ENCODE peak calls at places on chromosomes 12 and 14, in seven cellular contexts. W is HepG2, B is SK-N-SH, V is HCT116, U is H1, H is GM12878, T is K562. Q is an unnamed sample.

GRCh38 chr14:56342419-56342901 is 224.2 kb downstream of the PELI2 start:
- DNase-seq in H (no peak), U (no peak), T (no peak), W (no peak), V (no peak), B (no peak), Q (no peak)

GRCh38 chr14:91796622-91797347 is 64.9 kb upstream of the CATSPERB start:
- DNase-seq in V (no peak), H (no peak), T (no peak), W (no peak), B (no peak), U (no peak), Q (no peak)

GRCh38 chr14:53354331-53354730 is 201.2 kb upstream of the DDHD1 start:
- DNase-seq in H (no peak), T (no peak), U (no peak), B (no peak), V (no peak), W (no peak), Q (no peak)

GRCh38 chr12:62642509-62642908 is 175.9 kb downstream of the MON2 start:
- DNase-seq in B (no peak), W (no peak), V (no peak), H (no peak), T (no peak), U (no peak), Q (no peak)

GRCh38 chr14:103880334-103880985 is 33.1 kb upstream of the PPP1R13B start:
- DNase-seq in V (no peak), H (no peak), W (no peak), B (peak), U (no peak), T (no peak), Q (peak)

GRCh38 chr12:52416788-52417187 is 10.7 kb upstream of the KRT82 start:
- DNase-seq in V (no peak), B (no peak), H (no peak), U (no peak), W (no peak), T (no peak), Q (no peak)

GRCh38 chr14:73745571-73746539 is 31.7 kb upstream of the PNMA1 start:
- DNase-seq in V (no peak), T (no peak), U (no peak), H (no peak), W (no peak), B (peak), Q (no peak)

GRCh38 chr14:101969480-101969879 is 5.1 kb downstream of the DYNC1H1 start:
- DNase-seq in T (no peak), U (no peak), B (no peak), H (no peak), V (no peak), W (no peak), Q (no peak)

GRCh38 chr14:99215277-99215676 is 56.7 kb downstream of the BCL11B start:
- DNase-seq in B (no peak), T (no peak), V (no peak), W (no peak), H (no peak), U (no peak), Q (no peak)
- TF ChIP-seq JUND in B (no peak), T (no peak), V (no peak), W (no peak), H (no peak), U (no peak), Q (no peak)

DNA sequence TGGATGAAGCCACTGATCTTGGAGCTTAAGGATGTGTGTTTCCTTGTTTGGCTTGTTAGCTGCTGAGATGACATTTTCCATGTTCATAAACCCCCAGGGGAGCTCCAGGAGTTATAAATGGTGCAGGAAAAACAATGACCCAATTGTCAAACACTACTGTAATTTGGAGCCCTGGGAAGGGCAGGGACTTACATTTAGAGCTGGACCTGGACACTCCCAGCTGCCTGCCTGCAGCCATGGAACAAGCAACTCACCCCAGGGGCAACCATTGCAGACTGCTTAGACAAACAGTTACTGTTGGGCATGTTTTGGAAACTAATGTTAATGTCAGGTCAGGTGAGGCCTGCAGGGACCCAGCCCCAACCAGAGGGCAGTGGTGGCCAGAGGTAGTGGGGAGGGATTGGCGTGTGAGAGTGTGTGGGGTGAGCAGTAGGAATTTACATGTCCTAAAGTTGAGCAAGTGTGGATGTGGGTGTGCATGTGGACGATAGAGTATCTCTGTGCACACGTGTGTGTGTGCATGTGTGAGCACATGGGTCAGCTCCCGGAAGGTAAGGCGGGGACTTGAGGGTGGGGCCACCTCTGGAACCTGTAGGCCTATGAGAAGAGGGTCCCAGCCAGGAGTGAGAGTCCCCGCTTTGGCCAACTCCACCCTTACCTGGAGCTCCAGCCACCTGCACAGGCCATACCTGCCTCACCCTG is 86.4 kb upstream of the NOS1 start:
- DNase-seq in V (no peak), U (no peak), T (no peak), H (no peak), B (no peak), W (no peak), Q (peak)
- TF ChIP-seq JUND in V (no peak), U (no peak), T (no peak), H (no peak), B (no peak), W (no peak), Q (no peak)

DNA sequence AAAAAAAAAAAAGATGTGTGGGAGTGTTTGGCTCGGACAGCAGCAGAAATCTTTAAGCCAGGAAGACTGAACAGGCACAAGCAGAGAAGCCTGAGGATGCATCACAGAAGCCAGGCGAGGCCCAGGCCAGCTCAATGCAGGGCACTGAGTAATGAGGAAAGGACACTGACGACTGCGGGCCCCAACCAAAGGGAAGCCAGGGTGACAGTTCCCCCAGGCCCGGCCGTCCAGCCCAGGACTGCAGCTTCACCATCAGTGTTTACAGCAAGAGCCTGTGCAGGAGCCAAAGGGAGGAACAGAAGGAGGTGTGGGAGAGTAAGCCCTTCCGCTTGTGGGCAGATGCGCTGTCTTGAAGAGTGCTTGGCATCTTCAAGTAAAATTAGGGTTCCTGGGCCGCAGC is 205.3 kb upstream of the SFSWAP start:
- DNase-seq in T (no peak), U (no peak), H (no peak), W (no peak), V (no peak), B (no peak), Q (no peak)
- TF ChIP-seq JUND in T (no peak), U (no peak), H (no peak), W (no peak), V (no peak), B (no peak), Q (no peak)

DNA sequence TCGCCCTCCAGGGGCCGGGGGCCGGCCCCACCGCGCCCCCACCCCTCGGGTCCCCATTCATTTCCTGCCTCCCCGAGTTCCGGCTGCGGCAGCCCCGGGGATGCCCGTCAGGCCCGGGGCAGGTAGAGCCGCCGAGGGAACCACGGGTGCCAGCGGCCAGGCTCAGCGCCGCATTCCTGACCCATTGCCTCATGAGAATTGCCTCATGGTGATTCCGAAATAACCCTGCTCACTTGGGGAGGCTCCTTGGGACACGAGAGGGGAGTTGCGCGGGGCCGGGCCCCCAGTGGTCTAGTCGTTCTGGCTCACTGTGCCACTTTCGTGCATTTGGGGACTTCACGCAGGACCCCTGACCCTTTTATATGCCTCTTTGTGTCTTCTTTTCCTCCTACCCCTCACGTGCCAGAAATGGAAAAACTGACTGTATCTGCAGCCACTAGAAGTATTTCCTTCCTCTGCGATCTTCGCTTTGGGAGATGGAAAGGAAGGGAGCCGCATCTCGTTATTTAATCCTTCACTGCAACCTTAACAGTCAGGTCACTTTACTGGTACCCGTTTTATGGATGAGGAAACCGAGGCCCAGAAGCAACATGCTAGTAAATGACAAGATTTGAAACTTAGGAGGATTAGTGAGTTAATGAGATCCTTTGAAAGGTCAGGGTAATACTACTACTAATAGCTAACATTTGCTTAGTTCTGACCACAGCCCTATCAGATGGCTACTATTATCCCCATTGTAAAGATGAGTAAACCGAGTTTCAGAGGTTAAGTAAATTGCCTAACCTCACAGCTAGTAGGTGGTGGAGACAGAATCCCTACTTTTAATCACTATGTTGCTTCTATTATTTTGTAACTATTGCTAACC is 754 bp downstream of the PTPN11 start:
- DNase-seq in T (no peak), W (peak), B (no peak), V (no peak), U (no peak), H (no peak), Q (peak)
- TF ChIP-seq JUND in T (no peak), W (no peak), B (peak), V (no peak), U (peak), H (no peak), Q (peak)

GRCh38 chr12:101415228-101415627 is 7.7 kb upstream of the ARL1 start:
- DNase-seq in B (no peak), T (no peak), U (no peak), V (no peak), H (no peak), W (no peak), Q (no peak)

DNA sequence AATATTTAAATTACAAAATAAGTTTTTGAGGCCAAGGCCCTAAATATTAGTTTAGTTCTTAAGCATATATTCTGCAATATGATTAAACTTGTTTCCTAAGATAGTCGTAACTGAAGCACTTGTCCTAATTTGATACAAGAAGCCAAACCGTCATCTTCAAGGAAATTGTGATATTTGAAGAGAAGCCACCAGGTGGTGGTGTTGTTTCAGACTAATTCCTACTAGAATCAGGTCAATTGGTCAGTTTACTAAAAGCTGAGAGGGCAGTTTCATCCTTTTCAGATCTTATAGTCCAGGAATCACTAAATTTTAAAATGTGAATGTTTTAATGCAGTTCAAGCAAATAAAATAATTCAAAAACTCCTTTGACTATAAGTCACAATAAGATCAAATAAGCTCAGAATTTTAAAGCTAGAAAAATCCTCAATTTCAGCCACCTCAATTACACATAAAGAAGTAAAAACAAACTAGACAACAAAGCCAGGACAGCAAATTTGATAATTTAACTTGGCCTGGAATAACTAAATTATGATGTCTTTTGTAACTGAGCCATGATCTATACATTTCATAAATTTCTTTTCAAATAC is 7.1 kb upstream of the ARL1 start:
- DNase-seq in T (peak), V (peak), H (peak), W (peak), U (no peak), B (peak), Q (peak)
- TF ChIP-seq JUND in T (no peak), V (no peak), H (no peak), W (no peak), U (no peak), B (no peak), Q (no peak)

DNA sequence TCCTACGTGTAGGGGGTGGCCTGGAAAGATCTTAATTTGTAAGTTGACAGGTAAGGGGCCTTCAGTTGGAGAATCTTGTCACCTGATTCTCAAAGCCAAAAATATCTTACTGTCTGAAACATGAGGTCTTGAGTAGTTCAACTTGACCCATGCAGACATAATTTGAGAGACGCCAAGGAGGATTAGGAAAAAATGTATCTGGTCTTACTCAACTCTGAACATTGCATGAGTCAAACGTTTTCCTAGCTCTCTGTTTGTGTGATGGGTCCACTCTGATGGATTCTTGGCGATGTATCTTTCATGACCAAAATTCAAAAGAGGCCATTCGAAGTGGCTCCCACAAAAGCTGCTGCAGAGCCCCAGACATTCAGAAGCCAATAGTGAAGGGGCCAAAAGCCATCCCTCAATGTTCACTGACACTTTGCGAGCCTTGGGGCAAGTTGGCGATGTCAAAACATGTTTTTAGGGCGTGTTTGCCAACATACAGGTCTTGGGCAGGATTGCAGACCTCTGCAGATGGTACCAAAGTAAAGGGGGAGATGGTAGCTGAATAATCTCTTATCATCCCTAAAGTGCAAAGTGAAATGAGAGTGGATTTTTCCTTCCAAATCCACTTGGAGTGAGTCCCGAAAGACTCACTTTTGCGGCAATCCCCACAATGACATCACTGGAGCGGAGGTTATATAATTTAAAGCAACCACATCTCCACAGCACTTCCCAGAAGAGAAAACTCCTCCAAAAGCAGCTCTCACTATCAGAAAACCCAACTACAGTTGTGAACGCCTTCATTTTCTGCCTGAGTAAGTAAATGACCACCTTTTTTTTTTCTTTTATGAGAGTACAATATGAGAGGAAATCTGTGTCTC is at the start of gene BDKRB1:
- DNase-seq in T (no peak), V (no peak), U (no peak), B (no peak), W (no peak), H (no peak), Q (no peak)
- TF ChIP-seq JUND in T (no peak), V (no peak), U (no peak), B (peak), W (no peak), H (no peak), Q (no peak)